ENCODE peak calls at places on chromosomes 1 and 21, in seven cellular contexts. One of them, this sample, is unnamed.

GRCh38 chr1:97138515-97139032 is 417.0 kb downstream of the PTBP2 start:
- DNase-seq in HepG2: no peak
- DNase-seq in SK-N-SH: no peak
- DNase-seq in HCT116: no peak
- DNase-seq in H1: no peak
- DNase-seq in GM12878: no peak
- DNase-seq in K562: no peak
- DNase-seq in this sample: no peak

GRCh38 chr1:11364170-11364569 is 91.2 kb downstream of the UBIAD1 start:
- DNase-seq in HepG2: no peak
- DNase-seq in H1: no peak
- DNase-seq in HCT116: peak
- DNase-seq in SK-N-SH: no peak
- DNase-seq in K562: peak
- DNase-seq in GM12878: no peak
- DNase-seq in this sample: peak

GRCh38 chr21:31265293-31265692 is 78.8 kb downstream of the TIAM1 start:
- DNase-seq in HepG2: no peak
- DNase-seq in K562: no peak
- DNase-seq in H1: no peak
- DNase-seq in HCT116: no peak
- DNase-seq in GM12878: no peak
- DNase-seq in SK-N-SH: no peak
- DNase-seq in this sample: no peak

GRCh38 chr1:207820568-207821463 is 69.0 kb downstream of the CD46 start:
- DNase-seq in HepG2: no peak
- DNase-seq in SK-N-SH: no peak
- DNase-seq in GM12878: no peak
- DNase-seq in H1: no peak
- DNase-seq in K562: no peak
- DNase-seq in HCT116: no peak
- DNase-seq in this sample: no peak

GRCh38 chr1:19436716-19437476 is 48.4 kb downstream of the CAPZB start:
- DNase-seq in GM12878: no peak
- DNase-seq in HCT116: no peak
- DNase-seq in K562: no peak
- DNase-seq in HepG2: peak
- DNase-seq in H1: no peak
- DNase-seq in SK-N-SH: no peak
- DNase-seq in this sample: no peak

GRCh38 chr1:11692899-11693590 is 1.5 kb downstream of the DRAXIN start:
- DNase-seq in SK-N-SH: no peak
- DNase-seq in HCT116: peak
- DNase-seq in GM12878: no peak
- DNase-seq in K562: peak
- DNase-seq in H1: no peak
- DNase-seq in HepG2: no peak
- DNase-seq in this sample: no peak

GRCh38 chr1:203931953-203932352 is 70.6 kb downstream of the SNRPE start:
- DNase-seq in HepG2: no peak
- DNase-seq in HCT116: no peak
- DNase-seq in SK-N-SH: no peak
- DNase-seq in GM12878: no peak
- DNase-seq in H1: no peak
- DNase-seq in K562: no peak
- DNase-seq in this sample: peak

GRCh38 chr1:235259133-235259778 is 68.7 kb downstream of the ARID4B start:
- DNase-seq in GM12878: peak
- DNase-seq in HepG2: no peak
- DNase-seq in H1: no peak
- DNase-seq in SK-N-SH: no peak
- DNase-seq in HCT116: no peak
- DNase-seq in K562: no peak
- DNase-seq in this sample: no peak

GRCh38 chr1:198892065-198892464 is 253.2 kb downstream of the PTPRC start:
- DNase-seq in H1: no peak
- DNase-seq in GM12878: no peak
- DNase-seq in SK-N-SH: peak
- DNase-seq in HepG2: no peak
- DNase-seq in K562: no peak
- DNase-seq in HCT116: no peak
- DNase-seq in this sample: no peak

GRCh38 chr1:12230549-12231275 is 882 bp downstream of the VPS13D start:
- DNase-seq in K562: peak
- DNase-seq in GM12878: no peak
- DNase-seq in SK-N-SH: peak
- DNase-seq in HCT116: no peak
- DNase-seq in H1: no peak
- DNase-seq in HepG2: peak
- DNase-seq in this sample: peak

GRCh38 chr1:24925082-24925779 is 4.8 kb downstream of the RUNX3 start:
- DNase-seq in H1: no peak
- DNase-seq in GM12878: peak
- DNase-seq in SK-N-SH: no peak
- DNase-seq in K562: no peak
- DNase-seq in HCT116: no peak
- DNase-seq in HepG2: no peak
- DNase-seq in this sample: no peak

GRCh38 chr1:57422271-57423134 is 1.4 kb downstream of the DAB1 start:
- DNase-seq in HepG2: no peak
- DNase-seq in K562: no peak
- DNase-seq in SK-N-SH: peak
- DNase-seq in HCT116: no peak
- DNase-seq in H1: no peak
- DNase-seq in GM12878: no peak
- DNase-seq in this sample: no peak

GRCh38 chr21:43211085-43212071 is 42.6 kb downstream of the CRYAA start:
- DNase-seq in SK-N-SH: peak
- DNase-seq in HCT116: peak
- DNase-seq in K562: no peak
- DNase-seq in H1: no peak
- DNase-seq in HepG2: peak
- DNase-seq in GM12878: no peak
- DNase-seq in this sample: no peak

GRCh38 chr1:245225267-245225666 is 70.5 kb downstream of the KIF26B start:
- DNase-seq in H1: no peak
- DNase-seq in HCT116: no peak
- DNase-seq in SK-N-SH: no peak
- DNase-seq in HepG2: no peak
- DNase-seq in GM12878: no peak
- DNase-seq in K562: no peak
- DNase-seq in this sample: no peak

GRCh38 chr1:29962356-29962755 is 726.0 kb downstream of the PTPRU start:
- DNase-seq in GM12878: no peak
- DNase-seq in H1: no peak
- DNase-seq in HepG2: no peak
- DNase-seq in SK-N-SH: no peak
- DNase-seq in HCT116: no peak
- DNase-seq in K562: no peak
- DNase-seq in this sample: no peak

GRCh38 chr1:26277719-26278118 is 2.2 kb upstream of the SH3BGRL3 start:
- DNase-seq in SK-N-SH: no peak
- DNase-seq in HepG2: no peak
- DNase-seq in K562: no peak
- DNase-seq in H1: no peak
- DNase-seq in HCT116: no peak
- DNase-seq in GM12878: no peak
- DNase-seq in this sample: no peak

GRCh38 chr1:26276432-26276838 is 3.5 kb upstream of the SH3BGRL3 start:
- DNase-seq in GM12878: no peak
- DNase-seq in H1: no peak
- DNase-seq in SK-N-SH: no peak
- DNase-seq in HCT116: no peak
- DNase-seq in K562: no peak
- DNase-seq in HepG2: peak
- DNase-seq in this sample: no peak

GRCh38 chr1:26277261-26277661 is 2.6 kb upstream of the SH3BGRL3 start:
- DNase-seq in SK-N-SH: no peak
- DNase-seq in GM12878: no peak
- DNase-seq in K562: no peak
- DNase-seq in HepG2: no peak
- DNase-seq in H1: no peak
- DNase-seq in HCT116: no peak
- DNase-seq in this sample: no peak

GRCh38 chr1:26275580-26276431 is 4.1 kb upstream of the SH3BGRL3 start:
- DNase-seq in HepG2: peak
- DNase-seq in SK-N-SH: peak
- DNase-seq in HCT116: peak
- DNase-seq in H1: peak
- DNase-seq in GM12878: no peak
- DNase-seq in K562: peak
- DNase-seq in this sample: peak

GRCh38 chr1:26274801-26275425 is 5.0 kb upstream of the SH3BGRL3 start:
- DNase-seq in HCT116: no peak
- DNase-seq in H1: no peak
- DNase-seq in SK-N-SH: no peak
- DNase-seq in HepG2: no peak
- DNase-seq in K562: no peak
- DNase-seq in GM12878: no peak
- DNase-seq in this sample: no peak
- TF ChIP-seq JUND in HCT116: no peak
- TF ChIP-seq JUND in H1: no peak
- TF ChIP-seq JUND in SK-N-SH: no peak
- TF ChIP-seq JUND in HepG2: no peak
- TF ChIP-seq JUND in K562: no peak
- TF ChIP-seq JUND in GM12878: no peak
- TF ChIP-seq JUND in this sample: no peak

GRCh38 chr1:58802640-58803476 is 19.0 kb upstream of the JUN start:
- DNase-seq in K562: no peak
- DNase-seq in HCT116: no peak
- DNase-seq in GM12878: no peak
- DNase-seq in SK-N-SH: no peak
- DNase-seq in HepG2: no peak
- DNase-seq in H1: no peak
- DNase-seq in this sample: peak
- TF ChIP-seq JUND in K562: no peak
- TF ChIP-seq JUND in HCT116: no peak
- TF ChIP-seq JUND in GM12878: no peak
- TF ChIP-seq JUND in SK-N-SH: no peak
- TF ChIP-seq JUND in HepG2: no peak
- TF ChIP-seq JUND in H1: no peak
- TF ChIP-seq JUND in this sample: no peak

DNA sequence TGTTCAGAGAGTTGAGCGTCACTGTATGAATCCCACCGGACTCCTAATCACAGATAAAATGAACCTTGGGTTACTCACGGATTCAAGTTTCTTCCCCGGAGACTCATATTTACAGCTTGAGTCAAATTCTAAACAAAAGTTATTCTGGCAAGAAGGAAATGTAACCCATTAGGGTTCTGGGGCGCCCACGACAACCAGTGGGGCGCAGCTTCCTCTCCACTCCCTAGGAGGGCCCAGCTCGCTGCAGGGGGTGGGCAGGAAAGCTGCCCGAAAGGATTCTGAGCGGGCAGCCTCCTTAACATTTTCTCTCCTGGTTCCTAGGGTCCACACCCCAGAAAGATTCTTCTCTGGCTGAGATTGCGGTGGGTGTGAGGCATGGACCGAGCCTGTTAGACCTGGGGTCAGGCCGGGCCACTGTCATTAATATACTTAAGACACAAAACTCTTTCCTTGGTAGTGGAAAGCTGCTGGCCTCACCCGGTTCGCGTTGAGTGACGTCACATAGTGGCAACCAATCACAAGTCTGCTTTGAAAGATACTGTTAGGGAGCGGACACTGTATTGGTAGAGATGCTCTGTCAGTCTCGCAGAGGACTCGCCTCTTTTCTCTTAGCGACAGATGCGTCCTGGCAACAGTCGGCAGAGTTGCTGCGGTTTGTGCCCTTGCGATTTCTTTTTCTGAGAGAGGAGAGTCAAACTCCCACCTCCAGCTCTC is 13.6 kb upstream of the MCOLN3 start:
- DNase-seq in HepG2: peak
- DNase-seq in GM12878: peak
- DNase-seq in SK-N-SH: peak
- DNase-seq in K562: peak
- DNase-seq in HCT116: peak
- DNase-seq in H1: peak
- DNase-seq in this sample: peak
- TF ChIP-seq JUND in HepG2: no peak
- TF ChIP-seq JUND in GM12878: no peak
- TF ChIP-seq JUND in SK-N-SH: no peak
- TF ChIP-seq JUND in K562: peak
- TF ChIP-seq JUND in HCT116: no peak
- TF ChIP-seq JUND in H1: no peak
- TF ChIP-seq JUND in this sample: no peak

GRCh38 chr1:59223943-59224639 is 72.8 kb upstream of the FGGY start:
- DNase-seq in H1: no peak
- DNase-seq in HCT116: no peak
- DNase-seq in SK-N-SH: no peak
- DNase-seq in GM12878: no peak
- DNase-seq in HepG2: no peak
- DNase-seq in K562: no peak
- DNase-seq in this sample: no peak
- TF ChIP-seq JUND in H1: no peak
- TF ChIP-seq JUND in HCT116: no peak
- TF ChIP-seq JUND in SK-N-SH: no peak
- TF ChIP-seq JUND in GM12878: no peak
- TF ChIP-seq JUND in HepG2: no peak
- TF ChIP-seq JUND in K562: no peak
- TF ChIP-seq JUND in this sample: no peak

This sample was measured in T47D.